ENCODE peak calls at places on chromosomes 13 and 19, in six cellular contexts. S, U, J, Y, G and Q are unnamed samples.

GRCh38 chr19:15246198-15246481 is 13.9 kb upstream of the EPHX3 start:
- DNase-seq in S (no peak), U (no peak), J (no peak), Y (no peak), G (no peak), Q (no peak)

GRCh38 chr19:48556825-48557224 is 4.9 kb downstream of the SULT2B1 start:
- DNase-seq in S (no peak), U (no peak), J (no peak), Y (no peak), G (no peak), Q (no peak)

GRCh38 chr13:36360863-36361262 is 14.7 kb upstream of the SPART start:
- DNase-seq in S (no peak), U (no peak), J (no peak), Y (no peak), G (no peak), Q (no peak)

GRCh38 chr13:111920306-111920931 is 146.5 kb upstream of the SOX1 start:
- DNase-seq in S (no peak), U (peak; percentile 75), J (no peak), Y (no peak), G (no peak), Q (no peak)

GRCh38 chr13:33817843-33818661 is at the start of gene RFC3:
- DNase-seq in S (peak; percentile 91), U (peak; percentile 98), J (peak; percentile 93), Y (peak; percentile 63), G (peak; percentile 93), Q (peak; percentile 82)

GRCh38 chr19:33302974-33303790 is 848 bp upstream of the CEBPA start:
- DNase-seq in S (peak; percentile 53), U (peak; percentile 91), J (peak; percentile 58), Y (no peak), G (peak; percentile 68), Q (no peak)

GRCh38 chr19:47390533-47391488 is 28.5 kb downstream of the MEIS3 start:
- DNase-seq in S (no peak), U (no peak), J (no peak), Y (no peak), G (no peak), Q (no peak)

GRCh38 chr13:20161275-20161950 is 561 bp upstream of the GJA3 start:
- DNase-seq in S (no peak), U (no peak), J (peak; percentile 50), Y (no peak), G (no peak), Q (no peak)

GRCh38 chr13:22936228-22936627 is 244.6 kb upstream of the SGCG start:
- DNase-seq in S (no peak), U (no peak), J (no peak), Y (no peak), G (no peak), Q (no peak)

GRCh38 chr19:8609210-8610040 is 1.1 kb downstream of the ADAMTS10 start:
- DNase-seq in S (peak; percentile 81), U (peak; percentile 93), J (peak; percentile 72), Y (no peak), G (peak; percentile 73), Q (no peak)

GRCh38 chr13:79810671-79811070 is 329.7 kb downstream of the NDFIP2 start:
- DNase-seq in S (no peak), U (no peak), J (no peak), Y (peak; percentile 29), G (no peak), Q (no peak)

GRCh38 chr13:57629391-57629804 is 2.1 kb upstream of the PCDH17 start:
- DNase-seq in S (peak; percentile 28), U (no peak), J (peak; percentile 14), Y (no peak), G (no peak), Q (no peak)

GRCh38 chr13:49828452-49828851 is 36.0 kb upstream of the KPNA3 start:
- DNase-seq in S (no peak), U (no peak), J (no peak), Y (no peak), G (no peak), Q (no peak)

GRCh38 chr13:51502206-51502651 is 49.4 kb upstream of the INTS6 start:
- DNase-seq in S (no peak), U (no peak), J (no peak), Y (no peak), G (no peak), Q (no peak)

GRCh38 chr19:15971217-15971616 is 22.4 kb downstream of the OR10H4 start:
- DNase-seq in S (no peak), U (no peak), J (no peak), Y (no peak), G (no peak), Q (no peak)

GRCh38 chr19:7925171-7925837 is 631 bp downstream of the CTXN1 start:
- DNase-seq in S (peak; percentile 57), U (peak; percentile 94), J (peak; percentile 76), Y (no peak), G (peak; percentile 80), Q (no peak)

GRCh38 chr19:2274937-2275535 is 6.9 kb downstream of the PEAK3 start:
- DNase-seq in S (peak; percentile 59), U (no peak), J (peak; percentile 60), Y (no peak), G (peak; percentile 69), Q (no peak)

GRCh38 chr19:51354742-51355148 is 11.4 kb downstream of the ETFB start:
- DNase-seq in S (no peak), U (no peak), J (no peak), Y (no peak), G (no peak), Q (no peak)

GRCh38 chr13:43835701-43836100 is 43.8 kb downstream of the CCDC122 start:
- DNase-seq in S (no peak), U (no peak), J (no peak), Y (no peak), G (no peak), Q (no peak)

GRCh38 chr13:97434417-97435296 is 688 bp downstream of the RAP2A start:
- DNase-seq in S (peak; percentile 52), U (peak; percentile 91), J (peak; percentile 40), Y (no peak), G (peak; percentile 46), Q (no peak)

GRCh38 chr13:98938801-98939200 is 39.1 kb downstream of the DOCK9 start:
- DNase-seq in S (no peak), U (no peak), J (no peak), Y (no peak), G (no peak), Q (no peak)

GRCh38 chr19:19475845-19476828 is 39.2 kb downstream of the TSSK6 start:
- DNase-seq in S (no peak), U (no peak), J (no peak), Y (no peak), G (no peak), Q (no peak)

DNA sequence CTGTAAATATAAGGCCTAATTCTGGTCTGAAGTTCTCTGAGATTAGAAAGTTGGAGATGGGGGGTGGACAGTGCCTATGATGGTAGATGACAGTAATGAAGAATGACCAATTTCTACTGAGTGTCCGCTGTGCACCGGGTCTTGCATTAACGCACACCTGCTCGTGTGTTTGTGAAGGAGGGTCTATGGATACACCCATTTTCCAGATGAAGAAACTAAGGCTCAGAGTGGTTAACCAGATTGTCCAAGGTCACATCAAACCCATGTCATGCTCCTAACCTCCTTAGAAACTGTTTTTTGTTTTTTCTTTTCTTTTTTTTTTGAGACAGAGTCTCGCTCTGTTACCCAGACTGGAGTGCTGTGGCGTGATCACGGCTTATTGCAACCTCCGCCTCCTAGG is 13.7 kb downstream of the AXL start:
- DNase-seq in S (no peak), U (no peak), J (no peak), Y (no peak), G (no peak), Q (no peak)
- H3K4me3 ChIP-seq in S (no peak overlapping the region), U (no peak overlapping the region), J (no peak overlapping the region), Y (no peak overlapping the region), G (no peak overlapping the region), Q (no peak overlapping the region)

DNA sequence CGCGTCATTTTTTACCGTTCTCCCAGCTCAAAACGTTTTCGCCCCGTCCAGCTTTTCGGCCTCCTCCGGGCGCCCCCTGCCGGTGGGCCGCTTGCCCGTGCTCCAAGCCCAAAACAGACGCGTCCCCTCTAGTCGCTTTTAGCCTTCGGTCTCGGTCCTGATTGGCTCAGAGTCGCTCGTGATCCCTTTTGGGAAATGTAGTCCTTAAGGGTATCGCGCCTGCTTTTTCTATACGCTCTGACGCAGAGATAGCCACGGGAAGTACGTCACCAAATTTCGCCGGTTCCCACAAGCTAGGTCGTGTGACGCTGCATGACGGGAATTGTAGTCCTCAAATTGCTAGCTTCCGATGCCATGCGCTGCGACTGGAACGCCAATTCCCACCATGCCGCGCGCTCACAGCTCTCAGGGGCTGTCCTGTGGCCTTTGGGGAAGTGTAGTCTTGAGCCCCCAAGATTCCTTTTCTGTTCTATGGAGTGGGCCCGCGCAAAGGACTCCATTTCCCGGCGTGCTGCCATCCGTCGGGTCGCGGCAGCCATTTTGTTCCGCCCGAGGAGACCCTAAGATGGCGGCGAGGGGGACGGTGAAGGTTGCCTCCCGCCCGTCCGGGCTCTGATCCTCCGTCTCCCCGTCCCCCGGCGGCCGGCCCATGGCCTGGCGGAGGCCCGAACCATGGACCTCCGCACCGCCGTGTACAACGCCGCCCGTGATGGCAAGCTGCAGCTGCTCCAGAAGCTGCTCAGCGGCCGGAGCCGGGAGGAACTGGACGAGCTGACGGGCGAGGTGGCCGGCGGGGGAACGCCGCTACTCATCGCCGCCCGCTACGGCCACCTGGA is at the start of gene FEM1A:
- DNase-seq in S (peak; percentile 100), U (peak; percentile 100), J (peak; percentile 97), Y (peak; percentile 100), G (peak; percentile 99), Q (peak; percentile 100)
- H3K4me3 ChIP-seq in S (peak within 1 kb of the TSS; percentile 79), U (peak within 1 kb of the TSS; percentile 79), J (peak within 1 kb of the TSS; percentile 84), Y (peak within 1 kb of the TSS; percentile 75), G (peak within 1 kb of the TSS; percentile 87), Q (peak within 1 kb of the TSS; percentile 69)

DNA sequence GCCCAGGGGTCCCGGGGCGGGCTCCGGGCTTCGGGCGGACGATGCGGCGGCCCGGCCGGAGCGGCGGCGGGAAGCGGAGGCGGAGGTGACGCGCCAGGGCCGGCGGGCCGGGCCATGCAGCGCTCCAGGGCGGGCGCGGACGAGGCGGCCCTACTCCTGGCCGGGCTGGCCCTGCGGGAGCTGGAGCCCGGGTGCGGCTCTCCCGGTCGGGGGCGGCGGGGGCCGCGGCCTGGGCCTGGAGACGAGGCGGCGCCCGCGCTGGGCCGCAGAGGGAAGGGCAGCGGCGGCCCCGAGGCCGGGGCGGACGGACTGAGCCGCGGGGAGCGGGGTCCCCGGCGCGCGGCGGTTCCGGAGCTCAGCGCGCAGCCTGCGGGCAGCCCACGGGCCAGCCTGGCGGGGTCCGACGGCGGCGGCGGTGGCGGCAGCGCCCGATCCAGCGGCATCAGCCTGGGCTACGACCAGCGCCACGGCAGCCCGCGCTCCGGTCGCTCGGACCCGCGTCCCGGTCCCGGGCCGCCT is 362 bp downstream of the WTIP start:
- DNase-seq in S (no peak), U (peak; percentile 70), J (peak; percentile 46), Y (peak; percentile 13), G (no peak), Q (peak; percentile 21)
- H3K4me3 ChIP-seq in S (peak overlapping the region; percentile 87), U (peak overlapping the region; percentile 51), J (peak overlapping the region; percentile 32), Y (peak overlapping the region; percentile 95), G (peak overlapping the region; percentile 73), Q (peak overlapping the region; percentile 73)

DNA sequence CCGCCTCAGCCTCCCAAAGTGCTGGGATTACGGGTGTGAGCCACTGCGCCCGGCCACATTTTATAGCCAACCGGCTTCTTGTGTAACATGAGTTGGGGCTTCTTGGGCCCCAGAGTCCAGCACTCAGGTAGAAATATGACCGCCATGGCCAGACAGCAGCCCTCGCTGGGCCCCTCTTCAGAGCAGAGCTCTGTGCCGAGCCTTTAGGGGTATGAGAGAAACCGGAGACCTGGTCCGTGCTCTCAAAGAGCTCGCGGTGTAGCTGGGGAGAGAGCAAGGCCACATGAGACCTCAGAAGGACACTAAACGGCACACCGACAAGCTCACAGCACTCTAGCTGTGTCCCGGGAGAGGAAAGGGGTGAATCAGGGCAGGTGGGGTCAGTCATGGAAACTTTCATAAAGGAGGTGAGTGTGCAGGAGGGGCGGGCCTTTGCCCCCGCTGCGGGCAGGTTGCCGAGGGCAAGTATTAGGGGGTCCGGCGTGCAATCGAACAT is 15.8 kb downstream of the ACTN4 start:
- DNase-seq in S (no peak), U (no peak), J (no peak), Y (no peak), G (no peak), Q (no peak)
- H3K4me3 ChIP-seq in S (peak overlapping the region; percentile 30), U (no peak overlapping the region), J (no peak overlapping the region), Y (no peak overlapping the region), G (peak overlapping the region; percentile 49), Q (no peak overlapping the region)